ENCODE peak calls at places on chromosomes 12 and 14, in seven cellular contexts. D, V, X, L, Q, U and Y are unnamed samples.

GRCh38 chr12:65725376-65725775 is 98.9 kb upstream of the HMGA2 start:
- DNase-seq in L (no peak), X (no peak), D (peak), V (peak), Q (no peak), U (no peak), Y (peak)

GRCh38 chr12:98587084-98587483 is 6.4 kb upstream of the SLC25A3 start:
- DNase-seq in D (no peak), L (peak), X (no peak), V (no peak), Q (no peak), U (no peak), Y (no peak)

GRCh38 chr14:49641697-49642129 is 6.7 kb upstream of the DNAAF2 start:
- DNase-seq in D (no peak), V (peak), U (no peak), L (no peak), X (no peak), Q (no peak), Y (no peak)

GRCh38 chr12:75623631-75624118 is 112.3 kb upstream of the KRR1 start:
- DNase-seq in U (peak), Q (no peak), D (peak), V (peak), L (no peak), X (no peak), Y (peak)

GRCh38 chr12:117162167-117162539 is 28.1 kb downstream of the FBXO21 start:
- DNase-seq in X (no peak), U (no peak), Q (no peak), V (no peak), D (no peak), L (peak), Y (no peak)

GRCh38 chr14:69500736-69501135 is 16.2 kb downstream of the PLEKHD1 start:
- DNase-seq in L (no peak), V (no peak), U (no peak), X (no peak), D (no peak), Q (no peak), Y (no peak)

GRCh38 chr12:39638178-39638577 is 18.6 kb upstream of the ABCD2 start:
- DNase-seq in U (peak), Q (no peak), D (no peak), X (no peak), V (no peak), L (no peak), Y (peak)

GRCh38 chr14:100708349-100709217 is 18.1 kb upstream of the DLK1 start:
- DNase-seq in X (peak), U (peak), L (peak), D (no peak), V (peak), Q (peak), Y (peak)

GRCh38 chr14:84493779-84494178 is 1036.2 kb upstream of the FLRT2 start:
- DNase-seq in L (no peak), Q (no peak), D (no peak), X (no peak), V (no peak), U (peak), Y (no peak)

GRCh38 chr12:21985155-21985554 is 43.9 kb upstream of the ABCC9 start:
- DNase-seq in X (no peak), Q (no peak), D (peak), V (peak), L (no peak), U (no peak), Y (no peak)

GRCh38 chr14:61965030-61965745 is 203.0 kb downstream of the SNAPC1 start:
- DNase-seq in V (peak), D (peak), X (no peak), U (peak), L (no peak), Q (no peak), Y (peak)

GRCh38 chr14:72745546-72745945 is 148.4 kb downstream of the DPF3 start:
- DNase-seq in Q (no peak), D (peak), L (peak), V (peak), X (no peak), U (peak), Y (peak)

GRCh38 chr12:64682572-64683277 is 72.4 kb downstream of the RASSF3 start:
- DNase-seq in V (peak), U (peak), L (peak), X (no peak), D (no peak), Q (peak), Y (peak)

GRCh38 chr14:102500190-102500661 is 9.3 kb downstream of the ANKRD9 start:
- DNase-seq in D (peak), V (peak), L (no peak), Q (no peak), X (peak), U (peak), Y (no peak)

GRCh38 chr12:10618338-10618987 is 5.1 kb upstream of the MAGOHB start:
- DNase-seq in V (peak), L (no peak), Q (no peak), X (no peak), D (peak), U (peak), Y (peak)

GRCh38 chr14:91113829-91114078 is at the start of gene DGLUCY:
- DNase-seq in U (peak), Q (no peak), X (peak), V (peak), L (peak), D (no peak), Y (peak)

GRCh38 chr12:91836264-91836663 is 309.4 kb downstream of the BTG1 start:
- DNase-seq in Q (no peak), U (no peak), V (no peak), L (no peak), X (no peak), D (no peak), Y (no peak)

GRCh38 chr12:53538209-53538689 is 31.0 kb upstream of the NPFF start:
- DNase-seq in D (peak), V (peak), L (peak), U (peak), X (no peak), Q (no peak), Y (peak)

GRCh38 chr12:6416596-6416995 is 28.2 kb upstream of the CD27 start:
- DNase-seq in U (no peak), V (no peak), X (peak), D (no peak), Q (no peak), L (no peak), Y (no peak)

GRCh38 chr12:89497467-89497866 is 27.1 kb downstream of the GALNT4 start:
- DNase-seq in U (no peak), D (no peak), V (peak), Q (no peak), L (no peak), X (no peak), Y (no peak)

GRCh38 chr12:14138495-14138894 is 157.1 kb upstream of the GRIN2B start:
- DNase-seq in V (no peak), D (no peak), X (no peak), Q (peak), U (no peak), L (no peak), Y (peak)

GRCh38 chr12:19826988-19827550 is 387.8 kb downstream of the AEBP2 start:
- DNase-seq in L (no peak), D (peak), Q (no peak), X (no peak), U (no peak), V (peak), Y (peak)

GRCh38 chr14:34301107-34301734 is 160.8 kb downstream of the SPTSSA start:
- DNase-seq in V (peak), L (no peak), Q (peak), U (peak), X (no peak), D (peak), Y (peak)

GRCh38 chr12:3222935-3223334 is 145.8 kb downstream of the TSPAN9 start:
- DNase-seq in L (no peak), U (no peak), Q (no peak), D (no peak), V (no peak), X (no peak), Y (no peak)

GRCh38 chr12:111819191-111820158 is 22.6 kb upstream of the MAPKAPK5 start:
- DNase-seq in X (no peak), U (no peak), D (peak), Q (no peak), L (no peak), V (no peak), Y (no peak)

GRCh38 chr14:56949828-56950227 is 139.5 kb upstream of the OTX2 start:
- DNase-seq in D (peak), X (no peak), U (no peak), Q (no peak), V (no peak), L (no peak), Y (peak)

GRCh38 chr12:127928178-127928577 is 338.8 kb upstream of the TMEM132C start:
- DNase-seq in Q (no peak), V (no peak), D (no peak), X (no peak), U (no peak), L (peak), Y (no peak)
- TF ChIP-seq CTCF in Q (no peak), V (no peak), D (no peak), X (no peak), U (no peak), L (no peak), Y (no peak)

DNA sequence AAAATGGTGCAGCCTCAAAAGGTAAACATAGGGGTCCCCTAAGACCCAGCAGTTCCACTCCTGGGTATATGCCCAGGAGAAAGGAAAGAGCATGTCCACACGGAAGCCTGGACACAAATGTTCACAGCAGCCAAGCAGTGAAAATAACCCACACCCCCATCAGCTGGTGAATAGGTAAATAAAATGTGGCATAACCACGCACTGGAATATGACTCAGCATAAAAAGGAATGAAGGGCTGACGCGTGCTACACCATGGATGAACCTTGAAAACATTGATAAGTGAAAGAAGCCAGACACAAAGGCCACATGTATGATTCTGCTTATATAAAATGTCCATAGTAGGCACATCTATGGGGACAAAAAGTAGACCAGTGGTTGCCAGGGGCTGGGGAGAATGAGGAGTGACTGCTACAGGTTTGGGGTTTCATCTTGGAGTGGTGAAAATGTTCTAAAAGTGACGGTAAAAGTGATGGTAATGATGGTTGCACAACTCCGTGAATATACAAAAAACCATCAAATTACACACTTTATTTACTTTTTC is 3.8 kb upstream of the SCARB1 start:
- DNase-seq in X (no peak), L (peak), U (peak), D (peak), V (peak), Q (no peak), Y (peak)
- TF ChIP-seq CTCF in X (no peak), L (no peak), U (no peak), D (no peak), V (no peak), Q (no peak), Y (no peak)

GRCh38 chr14:64765740-64766302 is 61.6 kb downstream of the PLEKHG3 start:
- DNase-seq in U (no peak), X (no peak), V (no peak), L (no peak), D (no peak), Q (no peak), Y (no peak)

GRCh38 chr14:64763089-64763782 is 59.0 kb downstream of the PLEKHG3 start:
- DNase-seq in V (no peak), D (no peak), X (peak), Q (no peak), U (no peak), L (no peak), Y (no peak)

GRCh38 chr14:64764641-64765520 is 60.7 kb downstream of the PLEKHG3 start:
- DNase-seq in X (peak), Q (peak), V (peak), L (peak), U (peak), D (peak), Y (peak)

GRCh38 chr14:64762044-64763034 is 58.1 kb downstream of the PLEKHG3 start:
- DNase-seq in X (peak), V (peak), Q (peak), D (peak), U (peak), L (peak), Y (peak)

DNA sequence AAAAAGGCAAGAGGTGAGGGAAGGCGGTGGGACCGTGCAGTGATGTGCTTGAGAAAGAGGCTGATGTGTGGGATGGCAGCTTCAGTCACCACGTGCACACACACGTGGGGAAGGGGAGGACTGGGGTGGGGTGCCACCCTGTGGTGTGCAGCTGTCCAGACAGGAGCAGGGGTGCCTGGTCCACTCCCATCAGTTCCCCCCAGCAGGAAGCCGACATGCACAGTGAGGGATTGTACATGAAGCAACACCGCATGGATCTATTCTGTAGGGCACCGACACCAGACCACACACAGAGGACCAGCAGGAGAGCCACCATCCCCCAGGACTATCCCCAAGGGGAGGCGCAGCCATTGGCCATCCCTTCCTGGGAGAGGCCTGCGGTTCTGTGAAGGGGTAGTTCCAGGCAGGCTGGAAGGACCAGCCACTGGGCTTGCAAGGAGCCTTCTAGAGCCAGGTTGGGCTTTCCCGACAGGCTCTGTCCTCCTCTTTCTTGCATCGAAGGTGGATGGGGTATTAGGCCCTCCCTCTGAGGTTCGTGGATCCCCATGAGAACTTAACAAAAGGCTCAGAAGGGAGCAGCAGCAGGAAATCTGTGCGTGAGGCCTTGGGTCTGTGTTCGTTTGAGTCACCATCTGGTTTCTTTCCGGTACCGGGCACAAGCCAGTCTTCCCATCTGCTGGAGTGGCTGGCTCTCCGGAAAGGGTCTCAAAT is 59.7 kb downstream of the PLEKHG3 start:
- DNase-seq in Q (peak), X (peak), U (peak), L (no peak), D (peak), V (peak), Y (peak)
- TF ChIP-seq CTCF in Q (no peak), X (peak), U (no peak), L (no peak), D (no peak), V (peak), Y (no peak)

DNA sequence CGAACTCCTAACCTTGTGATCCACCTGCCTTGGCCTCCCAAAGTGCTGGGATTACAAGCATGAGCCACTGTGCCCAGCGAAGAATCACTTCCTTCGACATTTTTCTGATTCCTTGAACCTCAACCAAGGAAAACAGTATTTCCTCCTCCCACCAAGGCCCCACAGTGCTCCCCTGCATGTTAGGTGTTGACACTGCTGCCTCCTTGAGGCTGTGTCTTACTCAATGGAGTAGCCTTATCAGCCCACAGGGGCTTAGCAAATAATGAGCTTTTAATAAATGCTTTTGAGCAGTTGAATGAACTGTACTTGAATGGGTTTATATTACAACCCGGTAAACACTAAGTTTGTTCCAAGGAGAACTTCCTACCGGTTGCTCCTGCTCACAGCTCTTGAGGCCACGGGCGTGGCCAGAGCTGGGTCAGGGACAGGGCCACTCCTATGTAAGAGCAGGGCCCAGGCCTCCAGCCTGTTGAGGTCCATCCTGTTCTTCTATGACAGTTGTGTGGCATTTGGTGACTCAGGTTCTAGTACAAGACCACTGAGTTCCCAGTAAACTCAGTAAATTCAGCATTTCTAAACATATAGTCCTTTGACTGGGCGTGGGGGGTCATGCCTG is 36.8 kb upstream of the TUBA1A start:
- DNase-seq in L (no peak), V (peak), X (peak), D (no peak), U (peak), Q (no peak), Y (peak)
- TF ChIP-seq CTCF in L (no peak), V (peak), X (peak), D (no peak), U (peak), Q (peak), Y (no peak)

GRCh38 chr12:52189376-52190174 is 2.2 kb downstream of the KRT80 start:
- DNase-seq in V (peak), U (peak), Q (no peak), D (no peak), X (no peak), L (no peak), Y (no peak)
- TF ChIP-seq CTCF in V (no peak), U (no peak), Q (no peak), D (no peak), X (no peak), L (no peak), Y (no peak)

GRCh38 chr14:104886690-104887622 is 21.9 kb downstream of the CEP170B start:
- DNase-seq in Q (no peak), U (no peak), L (no peak), D (no peak), X (peak), V (no peak), Y (no peak)
- TF ChIP-seq CTCF in Q (no peak), U (no peak), L (no peak), D (no peak), X (no peak), V (no peak), Y (no peak)

DNA sequence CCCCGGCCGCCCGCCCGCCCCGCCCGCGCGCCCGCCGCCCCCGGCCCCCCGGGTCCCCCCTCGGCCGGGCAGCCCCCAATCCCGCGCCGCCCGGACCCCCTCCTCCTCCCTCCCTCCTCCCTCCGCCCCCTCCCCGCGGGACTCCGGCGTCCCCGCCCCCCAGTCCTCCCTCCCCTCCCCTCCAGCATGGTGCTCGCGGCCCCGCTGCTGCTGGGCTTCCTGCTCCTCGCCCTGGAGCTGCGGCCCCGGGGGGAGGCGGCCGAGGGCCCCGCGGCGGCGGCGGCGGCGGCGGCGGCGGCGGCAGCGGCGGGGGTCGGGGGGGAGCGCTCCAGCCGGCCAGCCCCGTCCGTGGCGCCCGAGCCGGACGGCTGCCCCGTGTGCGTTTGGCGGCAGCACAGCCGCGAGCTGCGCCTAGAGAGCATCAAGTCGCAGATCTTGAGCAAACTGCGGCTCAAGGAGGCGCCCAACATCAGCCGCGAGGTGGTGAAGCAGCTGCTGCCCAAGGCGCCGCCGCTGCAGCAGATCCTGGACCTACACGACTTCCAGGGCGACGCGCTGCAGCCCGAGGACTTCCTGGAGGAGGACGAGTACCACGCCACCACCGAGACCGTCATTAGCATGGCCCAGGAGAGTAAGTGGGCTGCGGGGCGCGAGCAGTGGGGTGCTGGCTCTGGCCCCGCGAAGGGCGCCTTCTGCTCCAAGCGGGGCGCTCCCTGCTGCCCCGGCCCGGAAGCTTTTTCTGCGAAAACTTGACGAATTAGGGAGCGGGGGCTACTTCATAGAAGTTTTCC is 404 bp downstream of the GDF11 start:
- DNase-seq in L (peak), V (peak), U (peak), Q (peak), X (peak), D (peak), Y (peak)
- TF ChIP-seq CTCF in L (no peak), V (peak), U (peak), Q (peak), X (no peak), D (peak), Y (no peak)

GRCh38 chr14:54564071-54564798 is 2.7 kb upstream of the SAMD4A start:
- DNase-seq in U (peak), L (no peak), Q (peak), X (no peak), D (peak), V (peak), Y (peak)

GRCh38 chr14:54566410-54567223 is at the start of gene SAMD4A:
- DNase-seq in D (peak), V (peak), Q (peak), L (peak), U (peak), X (peak), Y (peak)

GRCh38 chr14:54565236-54566151 is 1.4 kb upstream of the SAMD4A start:
- DNase-seq in L (peak), D (peak), Q (peak), U (peak), X (peak), V (peak), Y (peak)

GRCh38 chr14:54566152-54566409 is 847 bp upstream of the SAMD4A start:
- DNase-seq in Q (no peak), U (no peak), V (no peak), L (no peak), X (peak), D (no peak), Y (no peak)

DNA sequence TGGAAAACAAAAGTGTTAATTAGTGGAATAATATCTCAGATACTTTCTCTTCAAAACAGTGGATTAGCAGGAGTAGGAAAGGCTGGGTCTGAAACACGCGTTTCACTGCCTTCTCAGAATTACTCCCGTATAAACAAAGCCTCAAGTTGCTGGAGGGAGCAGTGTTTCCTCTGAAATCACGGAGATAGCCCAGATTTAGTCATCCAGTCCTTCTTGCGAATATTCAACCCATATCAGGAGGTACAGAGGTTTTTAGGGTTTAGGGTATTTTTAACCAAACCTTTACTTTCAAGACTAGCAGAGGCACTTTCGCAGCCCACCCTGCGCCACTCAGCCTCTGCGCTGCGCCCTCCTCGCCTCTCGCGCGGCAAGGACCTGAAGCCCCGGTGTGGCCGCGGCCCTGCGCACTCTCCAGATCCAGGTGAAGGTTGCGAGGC is 2.1 kb upstream of the SAMD4A start:
- DNase-seq in L (peak), U (peak), X (no peak), V (peak), Q (peak), D (peak), Y (peak)
- TF ChIP-seq CTCF in L (no peak), U (no peak), X (no peak), V (no peak), Q (no peak), D (no peak), Y (no peak)

GRCh38 chr12:31702047-31702446 is 26.8 kb downstream of the AMN1 start:
- DNase-seq in V (peak), U (peak), L (no peak), Q (peak), X (no peak), D (peak), Y (peak)
- TF ChIP-seq CTCF in V (no peak), U (peak), L (no peak), Q (peak), X (peak), D (peak), Y (no peak)

GRCh38 chr14:21233457-21234076 is 35.7 kb downstream of the HNRNPC start:
- DNase-seq in D (no peak), L (no peak), X (no peak), Q (peak), U (no peak), V (no peak), Y (peak)
- TF ChIP-seq CTCF in D (peak), L (peak), X (no peak), Q (peak), U (peak), V (no peak), Y (no peak)